ENCODE peak calls at places on chromosome X, in nine cellular contexts. G is GM23338, H is transverse colon, B is endothelial cell of umbilical vein, Q is HepG2, J is spleen, C is Panc1, W is sigmoid colon, Y is H1. F is an unnamed sample.

GRCh38 chrX:110600745-110601310 is 194.8 kb downstream of the CHRDL1 start:
- DNase-seq in W (no peak), Q (no peak), H (no peak), G (no peak), J (no peak), B (no peak), C (no peak), Y (no peak), F (no peak)

GRCh38 chrX:4841216-4841745 is 1127.8 kb upstream of the PRKX start:
- DNase-seq in H (no peak), Q (no peak), J (no peak), C (no peak), Y (no peak), W (no peak), G (no peak), B (no peak), F (no peak)

GRCh38 chrX:149512225-149512885 is 7.2 kb upstream of the IDS start:
- DNase-seq in C (no peak), G (peak; percentile 61), Y (peak; percentile 60), H (peak; percentile 63), W (no peak), Q (peak; percentile 49), B (peak; percentile 55), J (no peak), F (peak; percentile 50)

GRCh38 chrX:22430701-22431100 is 158.0 kb downstream of the CBLL2 start:
- DNase-seq in C (no peak), J (no peak), Y (no peak), H (no peak), B (no peak), Q (no peak), W (no peak), G (no peak), F (no peak)

GRCh38 chrX:85590638-85591037 is 211.2 kb upstream of the POF1B start:
- DNase-seq in H (no peak), C (no peak), B (no peak), Q (no peak), G (peak; percentile 55), Y (no peak), W (no peak), J (no peak), F (no peak)

GRCh38 chrX:31099536-31100090 is 27.8 kb upstream of the FTHL17 start:
- DNase-seq in J (no peak), W (no peak), G (no peak), Y (no peak), B (no peak), Q (no peak), H (no peak), C (no peak), F (no peak)

GRCh38 chrX:7286461-7286860 is 138.5 kb upstream of the PUDP start:
- DNase-seq in W (no peak), H (no peak), G (no peak), B (no peak), J (no peak), C (no peak), Y (no peak), Q (no peak), F (no peak)

GRCh38 chrX:126552313-126553022 is at the start of gene DCAF12L1:
- DNase-seq in B (peak; percentile 43), G (peak; percentile 60), Q (no peak), Y (peak; percentile 72), J (peak; percentile 73), W (no peak), C (no peak), H (no peak), F (no peak)

GRCh38 chrX:1618689-1619088 is 3.8 kb downstream of the ASMT start:
- DNase-seq in Y (peak; percentile 58), J (no peak), B (no peak), Q (no peak), H (no peak), W (no peak), C (no peak), G (peak; percentile 55), F (no peak)

GRCh38 chrX:70769659-70770232 is 138.8 kb downstream of the TEX11 start:
- DNase-seq in W (no peak), G (peak; percentile 4), H (no peak), Q (no peak), Y (no peak), J (no peak), C (no peak), B (peak; percentile 3), F (no peak)

GRCh38 chrX:134172588-134173259 is 64.3 kb upstream of the CCDC160 start:
- DNase-seq in G (no peak), B (peak; percentile 10), H (peak; percentile 15), Q (no peak), W (no peak), J (peak; percentile 84), C (no peak), Y (no peak), F (no peak)

GRCh38 chrX:134173541-134174272 is 63.3 kb upstream of the CCDC160 start:
- DNase-seq in Q (no peak), B (no peak), C (no peak), Y (peak; percentile 46), H (no peak), G (peak; percentile 79), J (peak; percentile 74), W (no peak), F (no peak)

GRCh38 chrX:134177527-134177926 is 59.5 kb upstream of the CCDC160 start:
- DNase-seq in B (no peak), H (no peak), Y (no peak), C (no peak), W (no peak), Q (no peak), G (peak; percentile 49), J (no peak), F (no peak)

GRCh38 chrX:134174273-134174660 is 62.7 kb upstream of the CCDC160 start:
- DNase-seq in B (no peak), C (no peak), H (no peak), J (no peak), Q (no peak), G (peak; percentile 40), Y (no peak), W (no peak), F (no peak)

GRCh38 chrX:134174859-134175258 is 62.1 kb upstream of the CCDC160 start:
- DNase-seq in Q (no peak), W (no peak), G (peak; percentile 82), J (no peak), B (no peak), H (no peak), Y (peak; percentile 54), C (no peak), F (no peak)
- H3K4me1 ChIP-seq in Q (no peaks in the 10 kb centered on the region), W (peaks cover 5% of the 10 kb centered on the region), G (peaks cover 50% of the 10 kb centered on the region), J (peaks cover 8% of the 10 kb centered on the region), B (no peaks in the 10 kb centered on the region), H (no peaks in the 10 kb centered on the region), Y (no peaks in the 10 kb centered on the region), C (peaks cover 3% of the 10 kb centered on the region), F (no peaks in the 10 kb centered on the region)

DNA sequence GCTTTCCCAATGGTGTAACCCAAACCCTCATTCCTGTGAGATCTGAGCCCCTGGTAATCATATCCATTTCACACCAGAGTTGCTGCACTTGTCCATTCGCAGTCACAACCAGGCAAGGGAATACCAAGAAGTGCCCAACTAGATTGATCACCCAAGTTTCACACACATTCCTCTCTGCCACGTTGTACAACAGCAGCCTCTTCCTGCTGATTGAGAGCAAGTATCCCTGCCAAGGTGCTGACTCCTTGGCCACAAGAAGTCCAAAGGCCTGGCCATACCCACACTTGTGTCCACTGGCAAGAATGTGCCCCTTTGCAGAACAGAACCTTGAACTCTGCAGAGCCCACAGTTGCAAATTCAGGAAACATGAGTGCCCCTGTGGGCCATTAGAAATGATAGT is 6.5 kb upstream of the ACOT9 start:
- DNase-seq in W (no peak), Y (no peak), B (no peak), Q (no peak), G (no peak), C (no peak), H (no peak), J (no peak), F (no peak)
- TF ChIP-seq POLR2AphosphoS5 in W (no peak), Y (no peak), B (no peak), Q (no peak), G (no peak), C (no peak), H (no peak), J (no peak), F (no peak)

GRCh38 chrX:23511783-23512182 is 155.5 kb upstream of the PRDX4 start:
- DNase-seq in J (no peak), W (no peak), G (no peak), Q (no peak), H (no peak), B (no peak), C (no peak), Y (no peak), F (no peak)

GRCh38 chrX:23504895-23505294 is 162.4 kb upstream of the PRDX4 start:
- DNase-seq in W (no peak), G (no peak), Y (no peak), B (no peak), H (no peak), C (no peak), Q (no peak), J (no peak), F (no peak)

GRCh38 chrX:23505531-23506303 is 161.6 kb upstream of the PRDX4 start:
- DNase-seq in Q (no peak), J (no peak), W (no peak), C (no peak), H (no peak), G (peak; percentile 68), Y (no peak), B (no peak), F (no peak)

GRCh38 chrX:23513121-23513520 is 154.2 kb upstream of the PRDX4 start:
- DNase-seq in H (no peak), C (no peak), B (no peak), W (no peak), J (no peak), Y (no peak), G (peak; percentile 70), Q (no peak), F (no peak)

GRCh38 chrX:23509256-23509655 is 158.0 kb upstream of the PRDX4 start:
- DNase-seq in Q (no peak), C (no peak), B (no peak), Y (no peak), W (no peak), H (no peak), J (no peak), G (peak; percentile 76), F (no peak)
- H3K4me1 ChIP-seq in Q (no peaks in the 10 kb centered on the region), C (peaks cover 8% of the 10 kb centered on the region), B (no peaks in the 10 kb centered on the region), Y (peaks cover 3% of the 10 kb centered on the region), W (no peaks in the 10 kb centered on the region), H (no peaks in the 10 kb centered on the region), J (no peaks in the 10 kb centered on the region), G (peaks cover 56% of the 10 kb centered on the region), F (peaks cover 5% of the 10 kb centered on the region)

DNA sequence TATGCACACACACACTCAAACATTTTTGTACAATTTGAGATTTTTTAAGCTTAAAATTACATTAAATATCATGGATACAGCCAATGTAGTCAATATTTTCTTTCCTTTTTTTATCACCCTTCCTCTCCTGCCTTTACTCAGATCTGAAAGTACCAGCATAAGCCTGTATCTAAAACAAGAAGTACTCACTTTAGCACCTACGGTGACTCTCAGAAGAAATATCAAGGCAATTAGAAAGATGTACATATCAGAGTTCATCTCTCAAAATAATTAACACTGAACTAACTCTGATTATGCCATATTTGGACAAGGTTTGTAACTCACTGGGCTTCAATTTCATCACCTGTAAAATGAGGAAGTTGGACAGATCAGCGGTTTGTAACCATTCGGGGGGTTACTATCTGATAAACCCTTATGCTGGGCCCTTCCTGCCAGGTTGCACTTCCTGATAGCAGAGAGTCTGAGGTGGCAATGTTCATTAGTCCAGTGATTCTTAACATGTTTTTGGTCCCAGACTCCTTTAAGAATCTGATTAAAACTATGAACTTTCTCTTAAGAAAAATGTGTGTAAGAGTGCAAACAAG is 5.7 kb upstream of the GPR174 start:
- DNase-seq in B (no peak), Q (no peak), J (no peak), Y (no peak), H (peak; percentile 30), C (no peak), W (no peak), G (no peak), F (no peak)
- TF ChIP-seq POLR2AphosphoS5 in B (no peak), Q (no peak), J (no peak), Y (no peak), H (no peak), C (no peak), W (no peak), G (no peak), F (no peak)

GRCh38 chrX:153945956-153946909 is 1.8 kb upstream of the RENBP start:
- DNase-seq in Y (no peak), B (no peak), H (no peak), J (no peak), Q (peak; percentile 48), G (no peak), C (no peak), W (no peak), F (no peak)
- H3K4me1 ChIP-seq in Y (peaks cover 2% of the 10 kb centered on the region), B (peaks cover 32% of the 10 kb centered on the region), H (peaks cover 12% of the 10 kb centered on the region), J (peaks cover 74% of the 10 kb centered on the region), Q (peaks cover 59% of the 10 kb centered on the region), G (no peaks in the 10 kb centered on the region), C (peaks cover 26% of the 10 kb centered on the region), W (peaks cover 42% of the 10 kb centered on the region), F (no peaks in the 10 kb centered on the region)